ENCODE peak calls at places on chromosomes 6 and 20, in six cellular contexts. D, T, X, H, E and W are unnamed samples.

GRCh38 chr20:14780508-14780907 is 443.1 kb upstream of the FLRT3 start:
- DNase-seq in D (no peak), T (no peak), X (no peak), H (no peak), E (no peak), W (no peak)

GRCh38 chr20:9150632-9151031 is 81.7 kb downstream of the PLCB4 start:
- DNase-seq in D (no peak), T (no peak), X (no peak), H (no peak), E (no peak), W (no peak)

GRCh38 chr20:40010483-40010882 is 678.6 kb downstream of the MAFB start:
- DNase-seq in D (no peak), T (no peak), X (peak; percentile 29), H (no peak), E (peak; percentile 1), W (no peak)

GRCh38 chr6:53623497-53623896 is 42.1 kb downstream of the KLHL31 start:
- DNase-seq in D (peak; percentile 61), T (no peak), X (no peak), H (no peak), E (no peak), W (no peak)

GRCh38 chr20:34495928-34496327 is 20.3 kb upstream of the DYNLRB1 start:
- DNase-seq in D (no peak), T (no peak), X (no peak), H (no peak), E (no peak), W (no peak)

GRCh38 chr6:157536218-157536534 is 155.2 kb downstream of the ZDHHC14 start:
- DNase-seq in D (no peak), T (no peak), X (no peak), H (no peak), E (no peak), W (no peak)

GRCh38 chr20:31818376-31818908 is 714 bp upstream of the MYLK2 start:
- DNase-seq in D (no peak), T (no peak), X (no peak), H (no peak), E (no peak), W (no peak)

GRCh38 chr20:23296841-23297701 is 53.5 kb upstream of the NXT1 start:
- DNase-seq in D (no peak), T (no peak), X (peak; percentile 69), H (no peak), E (no peak), W (peak; percentile 38)

GRCh38 chr6:169589293-169589692 is 112.5 kb downstream of the WDR27 start:
- DNase-seq in D (no peak), T (no peak), X (peak; percentile 3), H (no peak), E (no peak), W (no peak)

GRCh38 chr6:91782789-91783188 is 1195.9 kb upstream of the MAP3K7 start:
- DNase-seq in D (no peak), T (no peak), X (peak; percentile 5), H (no peak), E (no peak), W (no peak)

GRCh38 chr6:170516783-170517616 is 36.1 kb downstream of the PSMB1 start:
- DNase-seq in D (peak; percentile 78), T (peak; percentile 69), X (peak; percentile 78), H (no peak), E (peak; percentile 64), W (peak; percentile 36)

GRCh38 chr20:47300071-47300470 is 56.4 kb downstream of the ZMYND8 start:
- DNase-seq in D (peak; percentile 72), T (no peak), X (peak; percentile 34), H (no peak), E (no peak), W (no peak)

GRCh38 chr20:61636531-61637116 is 384.6 kb downstream of the CDH4 start:
- DNase-seq in D (no peak), T (no peak), X (no peak), H (no peak), E (no peak), W (no peak)

GRCh38 chr20:51400051-51400926 is 142.2 kb downstream of the NFATC2 start:
- DNase-seq in D (no peak), T (no peak), X (no peak), H (no peak), E (no peak), W (no peak)

GRCh38 chr6:170006524-170007467 is 255.4 kb downstream of the ERMARD start:
- DNase-seq in D (no peak), T (peak; percentile 96), X (no peak), H (peak; percentile 86), E (peak; percentile 71), W (peak; percentile 64)

GRCh38 chr20:63196756-63197470 is 19.0 kb downstream of the YTHDF1 start:
- DNase-seq in D (no peak), T (no peak), X (no peak), H (no peak), E (peak; percentile 15), W (no peak)

GRCh38 chr6:121175827-121176226 is 158.5 kb downstream of the TBC1D32 start:
- DNase-seq in D (no peak), T (no peak), X (no peak), H (no peak), E (no peak), W (no peak)

GRCh38 chr6:101607286-101607685 is 213.8 kb downstream of the GRIK2 start:
- DNase-seq in D (no peak), T (no peak), X (no peak), H (no peak), E (no peak), W (no peak)

GRCh38 chr20:8535403-8536003 is 403.4 kb downstream of the PLCB1 start:
- DNase-seq in D (no peak), T (no peak), X (peak; percentile 28), H (no peak), E (no peak), W (no peak)

GRCh38 chr20:18138639-18139583 is 1.2 kb downstream of the KAT14 start:
- DNase-seq in D (no peak), T (no peak), X (peak; percentile 4), H (peak; percentile 11), E (no peak), W (no peak)

GRCh38 chr6:125906158-125906998 is 50.2 kb upstream of the HINT3 start:
- DNase-seq in D (peak; percentile 27), T (peak; percentile 72), X (peak; percentile 38), H (peak; percentile 85), E (peak; percentile 18), W (peak; percentile 24)

GRCh38 chr6:82679232-82679631 is 315.6 kb downstream of the TPBG start:
- DNase-seq in D (no peak), T (no peak), X (no peak), H (no peak), E (no peak), W (no peak)

GRCh38 chr6:167402195-167402686 is 77.4 kb downstream of the TTLL2 start:
- DNase-seq in D (no peak), T (no peak), X (no peak), H (no peak), E (no peak), W (no peak)

GRCh38 chr6:148973809-148974208 is 227.0 kb downstream of the UST start:
- DNase-seq in D (peak; percentile 66), T (no peak), X (peak; percentile 53), H (peak; percentile 36), E (no peak), W (no peak)

GRCh38 chr6:135311446-135312200 is 130.5 kb downstream of the MYB start:
- DNase-seq in D (no peak), T (no peak), X (no peak), H (no peak), E (no peak), W (no peak)

GRCh38 chr6:78243519-78243918 is 590.7 kb downstream of the MEI4 start:
- DNase-seq in D (peak; percentile 8), T (no peak), X (peak; percentile 55), H (no peak), E (no peak), W (no peak)

DNA sequence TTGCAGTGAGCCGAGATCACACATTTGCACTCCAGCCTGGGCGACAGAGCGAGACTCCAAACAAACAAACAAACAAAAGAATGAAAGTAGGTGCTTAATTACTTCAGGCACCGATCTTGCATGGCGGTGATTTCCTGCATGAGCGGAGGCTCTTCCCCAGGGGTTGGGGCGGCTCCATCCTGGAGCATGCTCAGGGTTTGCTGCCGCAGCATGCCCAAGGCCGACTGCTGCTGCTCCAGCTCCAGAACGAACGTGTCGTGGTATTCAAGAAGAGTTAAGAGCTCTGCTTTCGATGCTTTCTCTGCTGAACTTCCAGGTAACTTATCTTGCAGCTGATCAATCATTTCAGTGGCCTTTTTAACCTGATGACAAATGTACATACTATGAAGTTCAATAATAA is 313.8 kb downstream of the SYNE1 start:
- DNase-seq in D (no peak), T (no peak), X (no peak), H (no peak), E (no peak), W (no peak)
- H4K91ac ChIP-seq in D (no peak overlapping the region), T (no peak overlapping the region), X (no peak overlapping the region), H (no peak overlapping the region), E (no peak overlapping the region), W (no peak overlapping the region)

GRCh38 chr6:109362102-109362884 is 20.0 kb downstream of the CD164 start:
- DNase-seq in D (no peak), T (no peak), X (no peak), H (no peak), E (no peak), W (no peak)
- H3K27ac ChIP-seq in D (no peak overlapping the region), T (no peak overlapping the region), X (no peak overlapping the region), H (no peak overlapping the region), E (no peak overlapping the region), W (no peak overlapping the region)

DNA sequence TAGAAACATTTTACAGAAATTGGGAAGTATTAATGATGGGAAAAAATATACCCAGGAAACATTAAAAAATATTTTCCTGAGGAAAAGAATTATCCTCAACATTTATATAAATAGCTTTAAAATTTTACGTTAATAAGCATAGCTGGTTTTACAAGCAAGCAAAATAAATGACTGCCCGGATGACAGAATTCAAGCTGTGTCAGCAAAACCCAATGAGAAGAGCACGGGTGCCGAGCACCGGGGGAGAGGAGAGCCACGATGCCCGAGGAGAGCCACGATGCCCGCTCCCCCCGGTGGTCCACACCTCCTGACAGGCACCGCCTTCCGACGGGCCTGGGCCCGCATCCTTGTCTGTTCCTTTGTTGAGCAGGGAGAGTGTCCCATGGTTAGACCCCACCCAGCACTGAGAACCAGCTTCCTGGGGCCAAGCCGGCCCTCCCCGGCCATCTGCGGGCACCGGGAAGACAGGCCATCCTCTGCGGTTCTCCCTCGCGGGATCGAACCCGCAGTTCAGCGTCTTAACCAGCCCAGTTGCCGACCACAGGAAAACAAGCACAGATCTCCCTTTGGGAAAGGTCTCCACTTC is 63.3 kb upstream of the PDE10A start:
- DNase-seq in D (no peak), T (no peak), X (no peak), H (no peak), E (no peak), W (no peak)
- H4K91ac ChIP-seq in D (no peak overlapping the region), T (no peak overlapping the region), X (no peak overlapping the region), H (no peak overlapping the region), E (no peak overlapping the region), W (no peak overlapping the region)

GRCh38 chr6:13076575-13076974 is 251.8 kb downstream of the TBC1D7 start:
- DNase-seq in D (no peak), T (no peak), X (no peak), H (no peak), E (no peak), W (no peak)

GRCh38 chr6:13081189-13081563 is 247.2 kb downstream of the TBC1D7 start:
- DNase-seq in D (no peak), T (no peak), X (no peak), H (no peak), E (no peak), W (no peak)

GRCh38 chr6:13077117-13077516 is 251.2 kb downstream of the TBC1D7 start:
- DNase-seq in D (no peak), T (no peak), X (no peak), H (no peak), E (no peak), W (no peak)

GRCh38 chr6:13079096-13079758 is 249.1 kb downstream of the TBC1D7 start:
- DNase-seq in D (no peak), T (no peak), X (no peak), H (no peak), E (peak; percentile 9), W (no peak)

GRCh38 chr6:13080462-13081188 is 247.7 kb downstream of the TBC1D7 start:
- DNase-seq in D (no peak), T (no peak), X (no peak), H (no peak), E (no peak), W (no peak)
- H3K27ac ChIP-seq in D (no peak overlapping the region), T (no peak overlapping the region), X (no peak overlapping the region), H (no peak overlapping the region), E (no peak overlapping the region), W (no peak overlapping the region)